ENCODE peak calls at places on chromosome 18, in eight cellular contexts. W is amygdala, B is non-pigmented ciliary epithelial cell, N is ACHN, Z is dermis blood vessel endothelial cell, Q is mesenteric fat pad, F is left cardiac atrium, Y is HTR-8/SVneo. C is an unnamed sample.

GRCh38 chr18:49560277-49561126 is 1.4 kb upstream of the LIPG start:
- DNase-seq in W (no peak), B (no peak), N (no peak), Z (peak), Q (no peak), F (peak), Y (no peak), C (no peak)

GRCh38 chr18:7038330-7038846 is 79.2 kb downstream of the LAMA1 start:
- DNase-seq in W (no peak), B (peak), N (peak), Z (peak), Q (no peak), F (peak), Y (peak), C (peak)

GRCh38 chr18:72941001-72941400 is 73.2 kb upstream of the NETO1 start:
- DNase-seq in W (no peak), B (no peak), N (no peak), Z (no peak), Q (no peak), F (no peak), Y (no peak), C (no peak)

GRCh38 chr18:48621240-48621639 is 82.4 kb downstream of the CTIF start:
- DNase-seq in W (no peak), B (peak), N (peak), Z (peak), Q (no peak), F (no peak), Y (peak), C (no peak)

GRCh38 chr18:35215026-35215425 is 25.8 kb upstream of the ZNF397 start:
- DNase-seq in W (no peak), B (no peak), N (no peak), Z (no peak), Q (no peak), F (no peak), Y (no peak), C (no peak)

GRCh38 chr18:48749768-48750167 is 201.0 kb downstream of the SMAD7 start:
- DNase-seq in W (no peak), B (no peak), N (no peak), Z (peak), Q (no peak), F (peak), Y (no peak), C (no peak)

GRCh38 chr18:68991281-68991680 is 193.4 kb downstream of the CCDC102B start:
- DNase-seq in W (no peak), B (peak), N (no peak), Z (no peak), Q (no peak), F (no peak), Y (no peak), C (peak)

GRCh38 chr18:8866679-8867078 is 161.3 kb downstream of the MTCL1 start:
- DNase-seq in W (no peak), B (no peak), N (no peak), Z (no peak), Q (no peak), F (no peak), Y (no peak), C (no peak)

GRCh38 chr18:57806891-57807280 is 3.8 kb upstream of the ATP8B1 start:
- DNase-seq in W (no peak), B (no peak), N (peak), Z (peak), Q (no peak), F (peak), Y (peak), C (no peak)

GRCh38 chr18:22932885-22933205 is 283 bp upstream of the RBBP8 start:
- DNase-seq in W (no peak), B (no peak), N (no peak), Z (no peak), Q (no peak), F (no peak), Y (no peak), C (no peak)

GRCh38 chr18:70380915-70381896 is 92.4 kb downstream of the SOCS6 start:
- DNase-seq in W (peak), B (no peak), N (no peak), Z (no peak), Q (no peak), F (peak), Y (no peak), C (no peak)

GRCh38 chr18:62486290-62486964 is 36.4 kb upstream of the ZCCHC2 start:
- DNase-seq in W (no peak), B (peak), N (peak), Z (peak), Q (no peak), F (no peak), Y (no peak), C (no peak)

GRCh38 chr18:46079336-46079735 is 7.3 kb upstream of the PSTPIP2 start:
- DNase-seq in W (no peak), B (no peak), N (no peak), Z (no peak), Q (no peak), F (no peak), Y (no peak), C (no peak)

GRCh38 chr18:33210575-33211189 is 229.8 kb downstream of the CCDC178 start:
- DNase-seq in W (no peak), B (no peak), N (peak), Z (peak), Q (no peak), F (no peak), Y (no peak), C (peak)

GRCh38 chr18:59697236-59697932 is at the start of gene CCBE1:
- DNase-seq in W (no peak), B (no peak), N (peak), Z (peak), Q (peak), F (peak), Y (peak), C (peak)

C was measured in fibroblast of the conjunctiva.